ENCODE peak calls at places on chromosomes 3 and 15, in seven cellular contexts. T is A549, G is HCT116, I is SK-N-SH, B is HL-60, E is GM23338, P is HepG2. J is an unnamed sample.

GRCh38 chr3:194688207-194688711 is 2.6 kb downstream of the FAM43A start:
- DNase-seq in T (no peak), G (no peak), I (peak; percentile 40), B (peak; percentile 78), E (peak; percentile 75), P (peak; percentile 38), J (no peak)

GRCh38 chr3:5058463-5058862 is 63.6 kb upstream of the ARL8B start:
- DNase-seq in T (peak; percentile 55), G (no peak), I (no peak), B (no peak), E (no peak), P (no peak), J (no peak)

GRCh38 chr15:100723323-100723801 is 121.0 kb downstream of the ASB7 start:
- DNase-seq in T (no peak), G (peak; percentile 54), I (no peak), B (no peak), E (no peak), P (no peak), J (no peak)

GRCh38 chr3:60294181-60294580 is 957.1 kb downstream of the FHIT start:
- DNase-seq in T (no peak), G (no peak), I (no peak), B (no peak), E (no peak), P (no peak), J (no peak)

GRCh38 chr15:88624156-88624970 is 3.2 kb downstream of the AEN start:
- DNase-seq in T (no peak), G (no peak), I (peak; percentile 56), B (no peak), E (peak; percentile 57), P (peak; percentile 58), J (no peak)

GRCh38 chr3:51716805-51717204 is 9.9 kb downstream of the GRM2 start:
- DNase-seq in T (no peak), G (no peak), I (no peak), B (no peak), E (no peak), P (no peak), J (no peak)

GRCh38 chr15:63332367-63333078 is 49.1 kb downstream of the CA12 start:
- DNase-seq in T (peak; percentile 76), G (peak; percentile 28), I (peak; percentile 50), B (no peak), E (no peak), P (no peak), J (peak; percentile 54)

GRCh38 chr3:113585720-113586119 is 53.4 kb downstream of the SIDT1 start:
- DNase-seq in T (no peak), G (no peak), I (no peak), B (no peak), E (peak; percentile 55), P (no peak), J (no peak)

GRCh38 chr3:107965141-107965540 is 125.7 kb downstream of the CD47 start:
- DNase-seq in T (no peak), G (no peak), I (no peak), B (no peak), E (no peak), P (no peak), J (no peak)

GRCh38 chr15:77659350-77660321 is 26.9 kb upstream of the LINGO1 start:
- DNase-seq in T (peak; percentile 67), G (peak; percentile 34), I (peak; percentile 91), B (peak; percentile 48), E (peak; percentile 83), P (peak; percentile 74), J (no peak)

GRCh38 chr15:37536967-37537624 is 397.3 kb upstream of the TMCO5A start:
- DNase-seq in T (no peak), G (no peak), I (no peak), B (no peak), E (no peak), P (no peak), J (no peak)

GRCh38 chr3:194327414-194328079 is 23.6 kb downstream of the CPN2 start:
- DNase-seq in T (peak; percentile 48), G (peak; percentile 56), I (no peak), B (no peak), E (no peak), P (no peak), J (no peak)

GRCh38 chr3:61903931-61904657 is 342.7 kb downstream of the PTPRG start:
- DNase-seq in T (no peak), G (no peak), I (no peak), B (no peak), E (no peak), P (no peak), J (no peak)

GRCh38 chr3:114857281-114857680 is 289.8 kb downstream of the ZBTB20 start:
- DNase-seq in T (no peak), G (no peak), I (no peak), B (no peak), E (no peak), P (no peak), J (no peak)

GRCh38 chr3:58404396-58404795 is 29.2 kb downstream of the PDHB start:
- DNase-seq in T (no peak), G (no peak), I (no peak), B (no peak), E (no peak), P (no peak), J (no peak)

GRCh38 chr3:124442463-124442862 is 287.8 kb upstream of the UMPS start:
- DNase-seq in T (peak; percentile 14), G (no peak), I (no peak), B (no peak), E (no peak), P (no peak), J (no peak)
- TF ChIP-seq CTCF in T (no peak), G (no peak), I (no peak), B (no peak), E (no peak), P (no peak), J (no peak)

DNA sequence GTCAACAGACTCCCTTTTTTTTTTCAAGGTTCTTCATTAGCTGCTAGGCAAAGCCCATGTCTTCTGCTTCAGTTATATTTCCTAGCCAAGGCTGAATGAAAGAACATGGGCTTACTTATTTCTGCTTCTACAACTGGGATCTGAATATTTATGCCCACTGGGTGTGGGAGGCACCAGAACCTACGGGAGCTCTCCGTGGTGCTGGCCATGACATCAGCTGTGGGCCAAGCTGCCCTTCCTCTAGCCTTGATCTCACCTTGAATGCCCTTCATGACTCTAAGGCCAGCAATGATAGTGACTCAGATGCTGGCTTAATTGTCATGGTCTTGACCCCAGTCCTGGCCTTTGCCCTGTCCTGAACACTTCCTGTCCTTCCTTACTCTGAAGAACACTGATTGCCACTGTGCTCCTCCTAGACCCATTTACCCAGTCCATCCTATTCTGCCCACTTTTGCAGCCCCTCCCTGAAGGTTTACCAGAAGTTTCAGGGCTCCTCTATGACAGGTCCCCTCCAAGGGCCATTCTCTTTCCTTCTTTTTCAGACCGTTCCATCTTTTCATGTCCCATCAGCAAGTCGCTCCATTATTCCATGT is 32.8 kb upstream of the PRR20G start:
- DNase-seq in T (no peak), G (no peak), I (no peak), B (no peak), E (peak; percentile 49), P (no peak), J (no peak)
- TF ChIP-seq REST in T (peak; percentile 77), G (peak; percentile 79), I (peak; percentile 94), B (peak; percentile 95), E (peak; percentile 85), P (peak; percentile 92), J (peak; percentile 86)

DNA sequence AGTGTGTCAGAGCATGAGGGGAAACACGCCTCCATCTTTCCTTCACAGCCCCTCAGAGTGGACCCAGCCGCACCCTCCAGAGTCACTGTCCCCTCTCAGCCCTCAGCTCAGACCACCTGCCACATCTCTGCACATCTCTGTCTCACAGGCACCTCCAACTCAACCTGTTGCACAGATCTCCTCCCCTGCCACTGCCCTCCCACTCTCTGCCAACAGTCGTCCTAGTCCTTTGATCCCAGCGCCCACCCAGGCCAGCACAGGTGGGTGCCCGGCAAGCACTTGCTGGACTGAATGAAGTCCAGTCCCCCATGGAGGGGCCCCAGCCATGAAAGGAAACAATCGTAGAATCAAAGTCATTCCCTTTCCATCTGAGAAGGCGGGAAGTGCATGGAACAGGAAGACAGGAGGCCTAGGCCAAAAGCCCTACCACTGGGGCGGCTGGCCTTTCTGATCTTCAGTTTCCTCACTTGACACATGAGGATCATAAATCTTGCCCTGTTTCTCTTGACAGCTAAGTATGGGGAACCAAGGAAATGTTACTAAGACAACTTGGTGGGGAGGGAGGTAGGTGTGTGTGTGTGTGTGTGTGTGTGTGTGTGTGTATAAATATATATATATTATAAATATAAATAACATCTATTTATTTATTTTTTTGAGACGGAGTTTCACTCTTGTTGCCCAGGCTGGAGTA is 28.1 kb downstream of the HCN4 start:
- DNase-seq in T (no peak), G (no peak), I (no peak), B (no peak), E (no peak), P (no peak), J (no peak)
- TF ChIP-seq CTCF in T (no peak), G (no peak), I (no peak), B (no peak), E (no peak), P (no peak), J (no peak)

DNA sequence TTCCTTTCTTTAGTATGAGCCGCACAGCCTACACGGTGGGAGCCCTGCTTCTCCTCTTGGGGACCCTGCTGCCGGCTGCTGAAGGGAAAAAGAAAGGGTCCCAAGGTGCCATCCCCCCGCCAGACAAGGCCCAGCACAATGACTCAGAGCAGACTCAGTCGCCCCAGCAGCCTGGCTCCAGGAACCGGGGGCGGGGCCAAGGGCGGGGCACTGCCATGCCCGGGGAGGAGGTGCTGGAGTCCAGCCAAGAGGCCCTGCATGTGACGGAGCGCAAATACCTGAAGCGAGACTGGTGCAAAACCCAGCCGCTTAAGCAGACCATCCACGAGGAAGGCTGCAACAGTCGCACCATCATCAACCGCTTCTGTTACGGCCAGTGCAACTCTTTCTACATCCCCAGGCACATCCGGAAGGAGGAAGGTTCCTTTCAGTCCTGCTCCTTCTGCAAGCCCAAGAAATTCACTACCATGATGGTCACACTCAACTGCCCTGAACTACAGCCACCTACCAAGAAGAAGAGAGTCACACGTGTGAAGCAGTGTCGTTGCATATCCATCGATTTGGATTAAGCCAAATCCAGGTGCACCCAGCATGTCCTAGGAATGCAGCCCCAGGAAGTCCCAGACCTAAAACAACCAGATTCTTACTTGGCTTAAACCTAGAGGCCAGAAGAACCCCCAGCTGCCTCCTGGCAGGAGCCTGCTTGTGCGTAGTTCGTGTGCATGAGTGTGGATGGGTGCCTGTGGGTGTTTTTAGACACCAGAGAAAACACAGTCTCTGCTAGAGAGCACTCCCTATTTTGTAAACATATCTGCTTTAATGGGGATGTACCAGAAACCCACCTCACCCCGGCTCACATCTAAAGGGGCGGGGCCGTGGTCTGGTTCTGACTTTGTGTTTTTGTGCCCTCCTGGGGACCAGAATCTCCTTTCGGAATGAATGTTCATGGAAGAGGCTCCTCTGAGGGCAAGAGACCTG is 13.2 kb downstream of the GREM1 start:
- DNase-seq in T (no peak), G (peak; percentile 55), I (no peak), B (no peak), E (peak; percentile 83), P (peak; percentile 47), J (no peak)
- TF ChIP-seq REST in T (no peak), G (no peak), I (no peak), B (no peak), E (no peak), P (no peak), J (no peak)